ENCODE peak calls at places on chromosomes 16 and 17, in five cellular contexts. M, Y, K, W and T are unnamed samples.

GRCh38 chr17:42407289-42407836 is 15.7 kb downstream of the CAVIN1 start:
- DNase-seq in M (peak; percentile 71), Y (peak; percentile 38), K (peak; percentile 40), W (peak; percentile 73), T (peak; percentile 83)

GRCh38 chr16:65771707-65772106 is 594.8 kb upstream of the CDH5 start:
- DNase-seq in M (no peak), Y (no peak), K (no peak), W (peak; percentile 41), T (no peak)

GRCh38 chr17:41415833-41416335 is 8.5 kb downstream of the KRT37 start:
- DNase-seq in M (peak; percentile 63), Y (no peak), K (no peak), W (peak; percentile 81), T (no peak)

GRCh38 chr16:89903908-89904515 is 14.7 kb upstream of the MC1R start:
- DNase-seq in M (no peak), Y (no peak), K (no peak), W (no peak), T (no peak)

GRCh38 chr16:3793161-3793576 is 75.8 kb upstream of the TRAP1 start:
- DNase-seq in M (peak; percentile 31), Y (no peak), K (no peak), W (no peak), T (no peak)

GRCh38 chr16:81071816-81072215 is 5.2 kb downstream of the C16orf46 start:
- DNase-seq in M (no peak), Y (no peak), K (no peak), W (peak; percentile 67), T (no peak)

GRCh38 chr17:21275579-21276339 is 8.8 kb upstream of the MAP2K3 start:
- DNase-seq in M (peak; percentile 87), Y (peak; percentile 99), K (peak; percentile 92), W (peak; percentile 77), T (peak; percentile 98)

GRCh38 chr16:79042886-79043285 is 557.7 kb downstream of the MAF start:
- DNase-seq in M (no peak), Y (no peak), K (peak; percentile 26), W (no peak), T (no peak)

GRCh38 chr16:30369091-30369937 is 980 bp downstream of the TBC1D10B start:
- DNase-seq in M (no peak), Y (peak; percentile 56), K (no peak), W (peak; percentile 32), T (peak; percentile 22)

GRCh38 chr17:72967963-72968585 is 124.4 kb downstream of the SLC39A11 start:
- DNase-seq in M (no peak), Y (no peak), K (no peak), W (peak; percentile 65), T (no peak)

GRCh38 chr17:65627892-65628622 is 66.6 kb upstream of the AXIN2 start:
- DNase-seq in M (no peak), Y (peak; percentile 26), K (no peak), W (peak; percentile 80), T (no peak)

GRCh38 chr17:80789356-80789902 is 202.2 kb upstream of the CHMP6 start:
- DNase-seq in M (peak; percentile 60), Y (no peak), K (no peak), W (peak; percentile 82), T (no peak)

GRCh38 chr17:7355053-7355452 is at the start of gene TMEM95:
- DNase-seq in M (no peak), Y (no peak), K (no peak), W (peak; percentile 35), T (no peak)

GRCh38 chr16:27421961-27422740 is 20.2 kb downstream of the IL21R start:
- DNase-seq in M (no peak), Y (no peak), K (no peak), W (no peak), T (no peak)

GRCh38 chr17:37180371-37180770 is 195.4 kb upstream of the C17orf78 start:
- DNase-seq in M (no peak), Y (no peak), K (no peak), W (no peak), T (no peak)